ENCODE peak calls at places on chromosomes 12 and 14, in six cellular contexts. B is K562, T is GM12878, X is GM12892, Z is H1, N is HepG2. W is an unnamed sample.

GRCh38 chr14:92944976-92945375 is 22.0 kb downstream of the CHGA start:
- DNase-seq in T (no peak), B (no peak), Z (no peak), X (no peak), N (no peak), W (no peak)

GRCh38 chr14:23538785-23539184 is 12.8 kb downstream of the ZFHX2 start:
- DNase-seq in X (no peak), B (no peak), T (no peak), Z (peak), N (no peak), W (no peak)

GRCh38 chr12:16303939-16304338 is 26.5 kb upstream of the SLC15A5 start:
- DNase-seq in Z (no peak), N (no peak), B (no peak), X (no peak), T (no peak), W (no peak)

GRCh38 chr12:5043589-5044419 is at the start of gene KCNA5:
- DNase-seq in T (no peak), B (no peak), X (no peak), N (no peak), Z (peak), W (no peak)

GRCh38 chr12:77214136-77214535 is 148.8 kb upstream of the E2F7 start:
- DNase-seq in N (no peak), Z (no peak), B (no peak), X (no peak), T (no peak), W (no peak)

GRCh38 chr12:51383281-51383905 is 7.8 kb downstream of the GALNT6 start:
- DNase-seq in B (no peak), X (no peak), N (no peak), T (no peak), Z (no peak), W (no peak)

GRCh38 chr12:93970892-93971688 is 177.3 kb upstream of the PLXNC1 start:
- DNase-seq in N (no peak), Z (no peak), X (no peak), T (no peak), B (peak), W (no peak)

GRCh38 chr14:104794641-104795467 is 694 bp downstream of the AKT1 start:
- DNase-seq in N (no peak), T (no peak), X (peak), Z (no peak), B (peak), W (peak)

GRCh38 chr12:78864483-78865296 is at the start of gene SYT1:
- DNase-seq in N (no peak), T (no peak), B (no peak), Z (peak), X (peak), W (no peak)

GRCh38 chr12:59070534-59070933 is 150.2 kb upstream of the LRIG3 start:
- DNase-seq in Z (no peak), B (no peak), N (no peak), X (no peak), T (no peak), W (no peak)

GRCh38 chr12:52205584-52206308 is 13.9 kb upstream of the KRT80 start:
- DNase-seq in X (no peak), T (no peak), B (no peak), Z (no peak), N (no peak), W (no peak)

GRCh38 chr14:74886001-74886400 is 4.3 kb downstream of the DLST start:
- DNase-seq in X (no peak), B (no peak), Z (no peak), N (no peak), T (no peak), W (no peak)

GRCh38 chr12:80120994-80121393 is 21.7 kb downstream of the OTOGL start:
- DNase-seq in B (no peak), T (no peak), X (no peak), N (no peak), Z (no peak), W (no peak)

GRCh38 chr12:17060260-17060659 is 454.3 kb upstream of the LMO3 start:
- DNase-seq in B (no peak), N (no peak), X (no peak), Z (no peak), T (no peak), W (no peak)

GRCh38 chr14:101132051-101132541 is 228.6 kb upstream of the RTL1 start:
- DNase-seq in X (no peak), B (no peak), N (no peak), T (no peak), Z (peak), W (no peak)

GRCh38 chr12:46414591-46415268 is 42.2 kb upstream of the SLC38A2 start:
- DNase-seq in Z (no peak), X (no peak), B (no peak), T (no peak), N (no peak), W (no peak)

GRCh38 chr12:85741051-85741450 is 95.2 kb downstream of the RASSF9 start:
- DNase-seq in B (no peak), X (no peak), Z (no peak), N (no peak), T (no peak), W (no peak)

GRCh38 chr14:101633276-101633675 is 72.0 kb downstream of the DIO3 start:
- DNase-seq in T (no peak), X (no peak), B (no peak), N (no peak), Z (no peak), W (no peak)

GRCh38 chr12:18576104-18576622 is 161.6 kb downstream of the PLCZ1 start:
- DNase-seq in B (no peak), Z (no peak), T (no peak), N (no peak), X (no peak), W (no peak)

GRCh38 chr12:11716794-11717532 is 67.5 kb downstream of the ETV6 start:
- DNase-seq in Z (no peak), B (no peak), T (no peak), N (no peak), X (no peak), W (no peak)

GRCh38 chr12:66074561-66074960 is 56.0 kb downstream of the LLPH start:
- DNase-seq in N (peak), Z (no peak), X (no peak), B (no peak), T (no peak), W (no peak)

GRCh38 chr12:28164644-28165313 is 25.5 kb upstream of the CCDC91 start:
- DNase-seq in B (no peak), X (no peak), Z (no peak), N (peak), T (no peak), W (no peak)

GRCh38 chr14:35229495-35230089 is 62.6 kb upstream of the PSMA6 start:
- DNase-seq in B (peak), N (peak), Z (no peak), X (no peak), T (no peak), W (no peak)

GRCh38 chr12:47770086-47770726 is 2.8 kb upstream of the SLC48A1 start:
- DNase-seq in B (no peak), T (no peak), N (peak), X (no peak), Z (no peak), W (no peak)

GRCh38 chr12:106790020-106790419 is 15.5 kb downstream of the RIC8B start:
- DNase-seq in B (no peak), Z (no peak), N (no peak), T (no peak), X (no peak), W (no peak)

GRCh38 chr14:78933948-78934524 is 763.9 kb downstream of the NRXN3 start:
- DNase-seq in X (no peak), Z (no peak), N (peak), B (peak), T (no peak), W (peak)

GRCh38 chr12:25970916-25971674 is 12.6 kb downstream of the RASSF8 start:
- DNase-seq in Z (no peak), B (no peak), N (no peak), T (no peak), X (no peak), W (no peak)

GRCh38 chr12:131882804-131883520 is 11.5 kb upstream of the ULK1 start:
- DNase-seq in B (no peak), X (no peak), N (no peak), Z (no peak), T (no peak), W (no peak)

GRCh38 chr14:100879194-100879593 is 24.3 kb downstream of the RTL1 start:
- DNase-seq in B (no peak), Z (no peak), T (no peak), X (no peak), N (no peak), W (no peak)

GRCh38 chr12:5171701-5172100 is 128.0 kb downstream of the KCNA5 start:
- DNase-seq in N (peak), X (no peak), T (no peak), Z (peak), B (peak), W (no peak)

GRCh38 chr14:40164083-40164482 is 731.9 kb upstream of the FBXO33 start:
- DNase-seq in Z (no peak), N (no peak), X (no peak), B (no peak), T (no peak), W (no peak)

GRCh38 chr14:69886843-69887242 is 7.6 kb downstream of the SMOC1 start:
- DNase-seq in N (no peak), Z (no peak), X (no peak), T (no peak), B (no peak), W (no peak)

GRCh38 chr14:76484355-76484754 is 108.4 kb downstream of the ESRRB start:
- DNase-seq in T (no peak), N (no peak), B (no peak), X (no peak), Z (no peak), W (no peak)

GRCh38 chr12:3651585-3652424 is 101.1 kb downstream of the CRACR2A start:
- DNase-seq in T (no peak), B (no peak), Z (no peak), X (no peak), N (no peak), W (no peak)

GRCh38 chr12:3658327-3659163 is 94.4 kb downstream of the CRACR2A start:
- DNase-seq in N (peak), T (no peak), X (peak), B (peak), Z (peak), W (peak)

GRCh38 chr12:3656946-3657622 is 95.8 kb downstream of the CRACR2A start:
- DNase-seq in X (no peak), N (no peak), Z (no peak), T (no peak), B (no peak), W (no peak)

GRCh38 chr12:3661028-3661427 is 91.9 kb downstream of the CRACR2A start:
- DNase-seq in N (peak), T (no peak), X (no peak), Z (no peak), B (no peak), W (no peak)

DNA sequence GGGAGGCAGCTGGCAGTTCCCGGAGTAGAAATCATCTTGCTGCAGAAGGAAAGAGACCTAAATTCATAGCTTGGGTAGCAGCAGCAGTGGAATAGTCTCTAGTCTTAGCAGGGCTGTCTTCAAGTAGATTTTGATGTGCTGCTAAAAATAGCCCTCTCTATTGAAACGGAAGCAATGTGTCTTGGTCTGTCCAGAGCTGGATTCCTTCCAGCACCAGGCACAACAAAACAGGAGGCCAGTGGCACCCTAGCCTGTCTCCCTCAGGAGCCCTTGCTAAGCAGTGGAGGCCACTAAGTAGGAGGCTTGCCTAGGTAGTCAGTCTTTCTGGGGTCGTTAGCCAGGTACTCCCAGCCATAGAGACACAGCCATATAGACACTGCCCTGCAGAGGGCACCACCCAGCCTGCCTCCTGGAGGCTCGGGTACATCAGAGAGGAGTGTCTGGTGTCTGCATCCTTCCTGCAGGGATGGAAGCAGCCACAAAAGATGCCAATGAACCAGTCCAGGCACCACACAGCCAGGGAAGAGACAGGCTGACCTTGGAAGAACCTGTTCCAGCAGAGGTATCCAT is 97.5 kb downstream of the CRACR2A start:
- DNase-seq in B (peak), N (peak), X (no peak), Z (peak), T (no peak), W (peak)
- TF ChIP-seq TAF1 in B (no peak), N (no peak), X (no peak), Z (no peak), T (no peak), W (no peak)

DNA sequence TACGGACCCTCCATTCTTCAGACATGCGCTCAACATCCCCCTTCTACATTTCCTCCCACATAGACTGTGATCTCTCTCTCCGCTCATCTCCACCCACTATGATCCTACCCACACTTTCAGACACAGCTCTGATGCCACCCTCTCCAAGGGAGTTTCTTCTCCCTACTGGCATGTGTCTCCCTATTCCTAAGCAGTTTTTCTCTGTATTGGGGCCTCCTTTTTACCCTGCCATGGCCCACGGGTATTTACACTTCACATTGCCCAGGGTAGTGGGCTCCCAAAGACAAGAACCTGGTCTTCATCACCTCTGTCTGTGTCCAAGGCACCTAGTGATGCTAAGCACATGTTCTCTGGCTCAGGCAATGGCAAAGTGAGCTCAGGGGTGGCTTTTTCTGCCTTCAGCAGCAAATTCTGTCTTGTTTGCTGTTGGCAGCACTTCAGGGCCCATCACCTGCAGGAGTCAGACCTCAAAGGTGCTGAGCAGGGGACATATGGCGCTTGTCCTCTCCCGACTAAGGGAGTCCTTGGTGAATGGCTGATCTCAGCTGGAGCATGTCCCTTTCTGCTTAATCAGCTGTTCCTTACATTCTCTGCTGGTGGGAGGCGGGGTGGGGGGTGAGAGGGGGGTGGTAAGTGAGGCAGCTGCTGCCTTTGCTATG is 256.7 kb downstream of the PCNX1 start:
- DNase-seq in N (no peak), Z (no peak), T (no peak), B (no peak), X (no peak), W (no peak)
- TF ChIP-seq POLR2A in N (no peak), Z (no peak), T (no peak), B (no peak), X (no peak), W (no peak)

GRCh38 chr14:103099081-103099732 is 4.7 kb downstream of the EXOC3L4 start:
- DNase-seq in Z (no peak), X (no peak), N (peak), T (no peak), B (peak), W (no peak)

GRCh38 chr14:103096387-103096786 is 1.9 kb downstream of the EXOC3L4 start:
- DNase-seq in X (no peak), T (no peak), B (no peak), Z (no peak), N (no peak), W (no peak)

GRCh38 chr14:103099733-103100280 is 5.3 kb downstream of the EXOC3L4 start:
- DNase-seq in T (no peak), X (no peak), N (no peak), B (no peak), Z (no peak), W (no peak)

GRCh38 chr14:103097244-103097993 is 2.9 kb downstream of the EXOC3L4 start:
- DNase-seq in Z (no peak), X (no peak), T (no peak), N (no peak), B (no peak), W (no peak)

DNA sequence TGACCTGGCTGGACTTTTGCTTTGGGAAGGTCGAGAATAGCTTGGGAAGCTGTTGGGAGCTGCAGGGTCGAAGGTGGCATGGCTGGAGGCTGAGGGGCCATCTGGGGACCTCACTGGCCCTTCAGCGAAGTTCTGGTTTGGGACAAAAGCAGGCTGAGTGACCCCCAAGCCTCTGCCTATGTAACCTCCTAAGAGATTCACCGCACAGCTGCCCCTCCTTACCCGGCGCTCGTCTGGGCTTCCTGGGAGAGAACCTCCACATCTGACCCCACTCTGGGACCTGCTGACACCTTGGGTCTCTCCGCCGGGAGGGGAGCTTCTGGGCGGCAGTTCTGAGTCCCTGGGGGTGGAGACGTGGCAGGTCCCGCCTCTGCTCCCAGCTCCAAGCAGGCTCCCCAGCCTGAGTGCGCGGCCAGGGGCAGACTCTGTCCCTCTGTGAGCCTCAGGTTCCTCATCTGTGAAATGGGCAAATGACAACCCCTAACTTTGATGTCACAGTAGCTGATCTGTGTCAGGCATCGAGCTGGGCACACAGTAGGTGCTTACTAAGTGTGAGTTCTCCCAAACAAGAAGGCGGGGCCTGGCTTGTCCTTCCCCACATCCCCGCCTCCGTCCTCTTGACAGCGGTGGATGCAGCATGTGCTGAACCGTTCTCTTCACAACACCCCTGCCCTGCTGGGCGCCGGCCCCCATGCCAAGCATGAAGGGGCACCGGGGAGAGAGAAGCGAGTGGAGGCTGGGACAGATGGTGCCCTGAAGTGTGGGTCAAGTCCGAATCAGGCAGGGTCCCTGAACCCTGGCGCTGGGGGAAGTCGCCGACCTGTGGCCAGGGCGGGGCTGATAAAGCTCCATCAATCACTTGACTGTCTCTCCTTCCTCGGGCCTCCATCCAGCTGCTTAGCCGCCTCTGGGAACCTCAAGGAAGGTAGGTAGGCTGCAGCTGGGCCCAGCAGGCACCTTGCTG is 3.8 kb downstream of the EXOC3L4 start:
- DNase-seq in T (no peak), Z (no peak), B (peak), X (no peak), N (no peak), W (no peak)
- TF ChIP-seq TAF1 in T (no peak), Z (no peak), B (no peak), X (no peak), N (no peak), W (no peak)

GRCh38 chr12:121866331-121866730 is 7.7 kb upstream of the HPD start:
- DNase-seq in T (no peak), B (no peak), X (no peak), N (no peak), Z (no peak), W (no peak)
- TF ChIP-seq POLR2A in T (no peak), B (no peak), X (no peak), N (no peak), Z (no peak), W (no peak)

GRCh38 chr12:727321-727720 is 25.1 kb upstream of the WNK1 start:
- DNase-seq in N (no peak), T (no peak), B (no peak), X (no peak), Z (no peak), W (no peak)
- TF ChIP-seq TAF1 in N (no peak), T (no peak), B (no peak), X (no peak), Z (no peak), W (no peak)

GRCh38 chr12:89524201-89525001 is at the start of gene GALNT4:
- DNase-seq in T (peak), Z (peak), N (peak), X (peak), B (peak), W (peak)
- TF ChIP-seq POLR2A in T (peak), Z (no peak), N (peak), X (peak), B (peak), W (peak)

GRCh38 chr12:117587646-117588287 is 226.3 kb upstream of the NOS1 start:
- DNase-seq in X (peak), T (no peak), N (peak), Z (peak), B (peak), W (peak)
- TF ChIP-seq TAF1 in X (no peak), T (no peak), N (no peak), Z (no peak), B (no peak), W (no peak)

DNA sequence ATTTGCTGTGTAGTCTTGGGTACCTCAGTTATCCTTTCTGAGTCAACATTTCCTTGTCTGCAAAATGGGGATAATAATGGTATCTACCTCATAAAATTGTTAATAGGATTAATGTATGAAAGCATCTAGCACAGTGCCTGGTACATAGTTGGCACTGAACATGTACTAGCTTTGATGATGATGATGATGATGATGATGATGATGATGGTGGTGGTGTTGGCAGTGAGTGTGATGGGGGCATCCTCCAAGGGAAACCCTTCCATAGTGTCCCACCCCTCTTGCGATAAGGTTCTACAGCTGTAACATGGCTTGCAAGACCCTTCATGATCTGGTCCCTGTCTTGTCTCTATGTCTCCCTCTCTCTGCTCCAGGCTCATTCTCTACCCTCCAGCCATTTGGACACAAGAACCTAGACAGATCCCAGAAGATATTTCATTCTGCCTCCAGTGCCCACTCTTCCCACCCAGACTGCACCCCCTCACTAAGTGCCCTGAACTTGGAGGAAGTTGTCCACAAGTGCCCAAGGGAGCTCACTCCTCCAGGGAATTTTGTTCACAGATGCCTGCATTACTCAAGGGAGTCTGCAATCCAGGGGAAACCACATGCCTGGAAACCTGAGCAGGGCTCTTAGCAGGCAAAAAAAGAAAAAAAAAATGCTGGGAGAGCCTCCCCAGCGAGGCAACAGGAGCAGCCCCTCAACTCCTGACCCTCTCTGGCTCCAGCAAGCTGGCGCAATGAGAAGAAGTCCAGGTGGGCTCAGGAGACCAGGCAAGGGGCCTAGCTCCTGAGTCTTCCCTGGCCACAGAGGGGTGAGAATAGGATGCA is 10.1 kb upstream of the BDKRB1 start:
- DNase-seq in T (no peak), X (no peak), B (no peak), Z (no peak), N (no peak), W (no peak)
- TF ChIP-seq POLR2A in T (no peak), X (no peak), B (no peak), Z (no peak), N (no peak), W (no peak)

W was measured in GM12891.